ENCODE peak calls at places on chromosome 1, in four cellular contexts. W is activated naive CD8-positive, alpha-beta T cell treated with anti-CD3 and anti-CD28 coated beads for 36 hours; L is A549; O is frontal cortex. I is an unnamed sample.

GRCh38 chr1:183674339-183674738 is 21.2 kb upstream of the APOBEC4 start:
- DNase-seq in L (no peak), W (no peak), O (no peak), I (no peak)

GRCh38 chr1:64046243-64046642 is 157.2 kb upstream of the UBE2U start:
- DNase-seq in O (no peak), L (no peak), W (no peak), I (no peak)

GRCh38 chr1:117161887-117162286 is 40.3 kb upstream of the TRIM45 start:
- DNase-seq in L (peak; percentile 27), W (no peak), O (no peak), I (peak; percentile 85)

GRCh38 chr1:16088996-16089395 is 15.5 kb upstream of the FAM131C start:
- DNase-seq in W (no peak), L (no peak), O (no peak), I (no peak)

GRCh38 chr1:3785458-3786157 is 10.7 kb downstream of the LRRC47 start:
- DNase-seq in L (no peak), W (no peak), O (no peak), I (peak; percentile 30)

GRCh38 chr1:100626397-100626796 is 88.5 kb downstream of the GPR88 start:
- DNase-seq in L (no peak), W (no peak), O (no peak), I (no peak)

GRCh38 chr1:157219182-157219581 is 81.0 kb upstream of the ETV3 start:
- DNase-seq in L (no peak), O (no peak), W (no peak), I (no peak)

GRCh38 chr1:226417830-226418546 is 10.1 kb upstream of the PARP1 start:
- DNase-seq in O (no peak), W (no peak), L (no peak), I (no peak)

GRCh38 chr1:95778217-95778616 is 544.2 kb downstream of the RWDD3 start:
- DNase-seq in W (no peak), L (no peak), O (no peak), I (peak; percentile 7)